ENCODE peak calls at places on chromosome 12, in eight cellular contexts. N is nephron progenitor cell; O is cardiac fibroblast; S is IMR-90; X is epithelial cell of esophagus; D is left ventricle myocardium inferior; R is neural crest cell; K is CD4-positive, alpha-beta T cell. Z is an unnamed sample.

GRCh38 chr12:116736962-116737773 is 701 bp downstream of the SPRING1 start:
- DNase-seq in R (no peak), N (peak), O (no peak), K (no peak), D (no peak), S (no peak), X (peak), Z (no peak)

GRCh38 chr12:62138527-62138926 is 121.7 kb upstream of the USP15 start:
- DNase-seq in R (no peak), X (no peak), S (no peak), O (no peak), N (no peak), D (no peak), K (no peak), Z (no peak)

GRCh38 chr12:56080556-56081138 is 682 bp downstream of the ERBB3 start:
- DNase-seq in K (no peak), N (no peak), D (no peak), O (no peak), R (no peak), X (peak), S (no peak), Z (no peak)

GRCh38 chr12:96383991-96384390 is 16.2 kb downstream of the CDK17 start:
- DNase-seq in K (no peak), N (no peak), X (peak), O (peak), R (no peak), D (no peak), S (no peak), Z (no peak)

GRCh38 chr12:24233519-24234246 is 284.2 kb upstream of the SOX5 start:
- DNase-seq in K (no peak), D (no peak), R (no peak), X (peak), O (peak), S (no peak), N (no peak), Z (no peak)

GRCh38 chr12:132469423-132469822 is 20.5 kb upstream of the FBRSL1 start:
- DNase-seq in S (no peak), R (no peak), N (peak), O (no peak), X (no peak), K (no peak), D (no peak), Z (no peak)

GRCh38 chr12:110741371-110741770 is 1.3 kb downstream of the PPP1CC start:
- DNase-seq in S (no peak), N (no peak), X (peak), O (peak), R (no peak), K (no peak), D (no peak), Z (no peak)

GRCh38 chr12:42728287-42728686 is 138.7 kb upstream of the PRICKLE1 start:
- DNase-seq in S (no peak), O (no peak), D (no peak), R (no peak), K (no peak), N (no peak), X (no peak), Z (no peak)

GRCh38 chr12:121175383-121176119 is 34.4 kb upstream of the P2RX4 start:
- DNase-seq in D (no peak), O (no peak), R (no peak), S (no peak), K (no peak), X (no peak), N (no peak), Z (no peak)

GRCh38 chr12:19045421-19045820 is 84.1 kb upstream of the PLEKHA5 start:
- DNase-seq in X (no peak), D (no peak), S (peak), R (no peak), O (no peak), K (no peak), N (no peak), Z (no peak)

GRCh38 chr12:94534761-94535613 is 75.3 kb upstream of the CEP83 start:
- DNase-seq in R (peak), K (no peak), S (no peak), X (no peak), D (no peak), O (no peak), N (peak), Z (no peak)

GRCh38 chr12:96698521-96698920 is 208.5 kb upstream of the NEDD1 start:
- DNase-seq in X (no peak), D (no peak), K (no peak), N (no peak), S (no peak), R (no peak), O (no peak), Z (no peak)

GRCh38 chr12:94326727-94327126 is 132.9 kb downstream of the CEP83 start:
- DNase-seq in K (no peak), S (peak), N (no peak), X (peak), D (no peak), O (peak), R (no peak), Z (no peak)

GRCh38 chr12:6604254-6605029 is 2.7 kb downstream of the CHD4 start:
- DNase-seq in R (no peak), O (peak), K (no peak), N (no peak), S (no peak), X (no peak), D (no peak), Z (no peak)

GRCh38 chr12:127726928-127727327 is 540.0 kb upstream of the TMEM132C start:
- DNase-seq in K (no peak), X (no peak), S (no peak), O (no peak), N (no peak), D (no peak), R (no peak), Z (peak)

GRCh38 chr12:16603916-16604575 is 1.9 kb downstream of the LMO3 start:
- DNase-seq in S (no peak), K (no peak), N (no peak), R (peak), X (no peak), O (no peak), D (no peak), Z (no peak)

GRCh38 chr12:89251326-89252237 is 100.7 kb downstream of the DUSP6 start:
- DNase-seq in D (no peak), R (no peak), N (no peak), O (no peak), X (peak), K (no peak), S (no peak), Z (no peak)

GRCh38 chr12:130347588-130347987 is 9.9 kb downstream of the PIWIL1 start:
- DNase-seq in O (no peak), R (no peak), X (no peak), D (no peak), N (no peak), K (no peak), S (no peak), Z (no peak)

GRCh38 chr12:93616584-93617101 is 44.2 kb downstream of the SOCS2 start:
- DNase-seq in X (peak), K (no peak), R (no peak), O (peak), S (peak), N (no peak), D (no peak), Z (no peak)

GRCh38 chr12:14554281-14555008 is 13.2 kb downstream of the PLBD1 start:
- DNase-seq in D (peak), K (no peak), X (peak), S (no peak), N (no peak), R (no peak), O (peak), Z (no peak)
- TF ChIP-seq CTCF in D (peak), K (no peak), X (peak), S (no peak), N (no peak), R (no peak), O (no peak), Z (no peak)

GRCh38 chr12:69988601-69989194 is 163.7 kb downstream of the MYRFL start:
- DNase-seq in N (no peak), R (no peak), S (peak), D (no peak), X (peak), K (no peak), O (peak), Z (no peak)

GRCh38 chr12:69986109-69986508 is 161.1 kb downstream of the MYRFL start:
- DNase-seq in N (no peak), R (no peak), D (no peak), K (no peak), X (no peak), O (no peak), S (no peak), Z (no peak)

GRCh38 chr12:69984216-69984615 is 159.2 kb downstream of the MYRFL start:
- DNase-seq in D (no peak), S (no peak), K (no peak), X (no peak), N (no peak), R (no peak), O (no peak), Z (no peak)

GRCh38 chr12:69987453-69988102 is 162.6 kb downstream of the MYRFL start:
- DNase-seq in R (no peak), O (peak), S (peak), D (no peak), N (no peak), X (peak), K (no peak), Z (no peak)

GRCh38 chr12:69985656-69986055 is 160.6 kb downstream of the MYRFL start:
- DNase-seq in O (no peak), R (no peak), N (peak), D (no peak), K (no peak), X (peak), S (no peak), Z (peak)
- TF ChIP-seq CTCF in O (peak), R (peak), N (no peak), D (peak), K (no peak), X (peak), S (no peak), Z (peak)

DNA sequence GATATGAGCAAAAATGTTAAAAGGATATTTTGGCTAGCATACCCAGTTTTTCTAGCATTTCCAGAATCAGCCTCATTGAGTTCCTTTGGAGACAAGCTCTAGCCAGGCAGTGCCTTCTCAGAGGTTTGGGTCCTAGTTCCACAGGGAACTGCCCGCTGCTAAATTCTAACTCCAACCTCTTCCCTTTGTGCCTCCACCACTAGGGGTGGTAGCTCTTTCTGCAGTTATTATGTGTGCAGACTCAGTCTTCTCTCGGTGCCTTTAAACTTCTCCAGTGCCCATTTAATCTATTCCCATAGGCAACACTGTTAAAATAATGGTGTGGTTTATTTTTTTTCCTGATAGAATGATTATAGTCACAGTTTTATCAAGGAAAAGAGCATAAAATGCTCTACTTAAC is 21.5 kb upstream of the SLC25A3 start:
- DNase-seq in R (no peak), X (peak), S (no peak), O (no peak), N (no peak), D (no peak), K (no peak), Z (no peak)
- TF ChIP-seq CTCF in R (peak), X (peak), S (peak), O (peak), N (no peak), D (peak), K (no peak), Z (peak)

GRCh38 chr12:3361156-3361555 is 129.8 kb upstream of the PRMT8 start:
- DNase-seq in K (no peak), X (no peak), D (no peak), R (no peak), O (no peak), N (no peak), S (no peak), Z (no peak)
- TF ChIP-seq CTCF in K (no peak), X (no peak), D (no peak), R (no peak), O (no peak), N (no peak), S (no peak), Z (no peak)

GRCh38 chr12:91250273-91250672 is 67.7 kb upstream of the DCN start:
- DNase-seq in N (no peak), D (no peak), S (peak), R (no peak), K (no peak), X (no peak), O (peak), Z (no peak)
- TF ChIP-seq CTCF in N (no peak), D (no peak), S (no peak), R (no peak), K (no peak), X (no peak), O (no peak), Z (no peak)

GRCh38 chr12:92608418-92609091 is 94.2 kb upstream of the PLEKHG7 start:
- DNase-seq in S (peak), O (peak), X (peak), D (no peak), N (no peak), R (no peak), K (no peak), Z (no peak)
- TF ChIP-seq CTCF in S (peak), O (peak), X (peak), D (peak), N (peak), R (peak), K (peak), Z (peak)

GRCh38 chr12:75820848-75821578 is 210.6 kb downstream of the PHLDA1 start:
- DNase-seq in R (no peak), N (no peak), K (no peak), S (peak), D (peak), X (peak), O (peak), Z (peak)
- TF ChIP-seq CTCF in R (no peak), N (no peak), K (no peak), S (peak), D (no peak), X (peak), O (peak), Z (peak)

DNA sequence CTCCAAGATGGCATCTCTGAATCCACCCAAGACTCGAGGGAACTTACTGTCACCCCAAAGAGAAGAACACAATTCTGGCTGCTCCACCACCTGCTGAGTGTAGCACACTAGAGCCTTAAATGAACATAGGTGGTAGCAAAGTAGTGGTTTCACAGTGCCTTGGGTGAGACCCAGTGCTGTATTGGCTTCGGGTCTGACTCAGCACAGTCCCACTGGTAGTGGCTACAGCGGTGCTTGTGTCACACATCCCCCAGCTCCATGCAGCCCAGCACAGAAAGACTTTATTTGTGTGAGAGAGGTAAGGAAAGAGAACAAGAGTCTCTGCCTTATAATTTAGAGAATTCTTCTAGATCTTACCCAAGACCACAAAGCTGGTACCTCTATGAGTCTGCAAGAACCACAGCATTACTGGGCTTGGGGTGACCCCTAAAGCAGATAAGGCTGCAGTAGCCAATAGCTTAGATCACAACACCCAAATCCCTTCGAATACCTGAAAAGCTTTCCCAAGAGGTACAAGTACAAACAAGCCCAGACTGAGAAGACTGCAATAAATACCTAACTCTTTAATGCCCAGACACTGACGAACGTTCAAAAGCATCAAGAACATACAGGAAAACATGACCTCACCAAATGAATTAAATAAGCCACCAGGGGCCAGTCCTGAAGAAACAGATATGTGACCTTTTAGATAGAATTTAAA is 83.3 kb upstream of the SLC38A4 start:
- DNase-seq in S (no peak), D (no peak), N (no peak), R (no peak), X (peak), O (no peak), K (no peak), Z (no peak)
- TF ChIP-seq CTCF in S (no peak), D (no peak), N (no peak), R (no peak), X (no peak), O (no peak), K (no peak), Z (no peak)

GRCh38 chr12:52078276-52078675 is 1.2 kb upstream of the SMIM41 start:
- DNase-seq in O (no peak), R (no peak), X (no peak), S (no peak), D (no peak), K (no peak), N (no peak), Z (no peak)

GRCh38 chr12:52082026-52082667 is 2.6 kb downstream of the SMIM41 start:
- DNase-seq in N (peak), K (no peak), X (no peak), D (peak), O (no peak), S (peak), R (no peak), Z (no peak)

GRCh38 chr12:52081263-52081733 is 1.8 kb downstream of the SMIM41 start:
- DNase-seq in X (no peak), K (no peak), N (no peak), O (no peak), S (no peak), R (no peak), D (no peak), Z (peak)

GRCh38 chr12:52080403-52081201 is 1.1 kb downstream of the SMIM41 start:
- DNase-seq in R (no peak), X (no peak), D (no peak), S (no peak), O (no peak), K (no peak), N (no peak), Z (no peak)

GRCh38 chr12:52079576-52080402 is at the start of gene SMIM41:
- DNase-seq in K (no peak), S (no peak), O (no peak), N (no peak), R (no peak), D (no peak), X (no peak), Z (no peak)
- TF ChIP-seq CTCF in K (no peak), S (no peak), O (no peak), N (no peak), R (no peak), D (no peak), X (no peak), Z (no peak)

Z was measured in WERI-Rb-1.